ENCODE peak calls at places on chromosome 17, in ten cellular contexts. V, L, W, X, I, O, B, K, J and E are unnamed samples.

GRCh38 chr17:35254107-35254802 is 11.4 kb downstream of the SLFN5 start:
- DNase-seq in I (peak), L (peak), O (no peak), B (no peak), V (peak), K (peak), J (no peak), X (no peak), W (peak), E (peak)

GRCh38 chr17:47013341-47013740 is 34.3 kb upstream of the RPRML start:
- DNase-seq in W (no peak), I (no peak), J (no peak), V (no peak), K (no peak), O (no peak), X (no peak), B (no peak), L (no peak), E (no peak)

GRCh38 chr17:22695228-22695619 is 1002.9 kb downstream of the KCNJ18 start:
- DNase-seq in V (no peak), W (no peak), O (no peak), K (no peak), X (no peak), L (no peak), J (no peak), B (no peak), I (peak), E (peak)

GRCh38 chr17:74437702-74438101 is 5.8 kb downstream of the GPRC5C start:
- DNase-seq in J (no peak), O (peak), W (peak), V (no peak), B (no peak), X (no peak), I (no peak), K (no peak), L (no peak), E (peak)

GRCh38 chr17:75991396-75991795 is 9.3 kb upstream of the CDK3 start:
- DNase-seq in I (no peak), W (no peak), L (no peak), O (no peak), X (no peak), B (no peak), V (peak), K (no peak), J (no peak), E (no peak)

GRCh38 chr17:27633312-27634025 is 2.5 kb downstream of the LGALS9 start:
- DNase-seq in V (no peak), W (peak), B (no peak), X (no peak), J (no peak), I (no peak), K (no peak), L (no peak), O (no peak), E (no peak)

GRCh38 chr17:4110152-4110551 is 32.7 kb downstream of the ZZEF1 start:
- DNase-seq in J (no peak), W (peak), I (no peak), K (peak), L (no peak), O (no peak), V (no peak), X (no peak), B (no peak), E (no peak)

GRCh38 chr17:41049110-41049509 is 2.0 kb upstream of the KRTAP2-1 start:
- DNase-seq in K (peak), V (no peak), O (no peak), X (no peak), L (no peak), I (no peak), W (peak), J (no peak), B (no peak), E (no peak)

GRCh38 chr17:74163271-74163821 is 40.1 kb upstream of the RPL38 start:
- DNase-seq in J (no peak), L (no peak), W (no peak), B (no peak), I (no peak), V (no peak), K (no peak), X (no peak), O (no peak), E (peak)

GRCh38 chr17:82920715-82921114 is 80.9 kb upstream of the ZNF750 start:
- DNase-seq in B (no peak), I (no peak), K (no peak), O (no peak), X (no peak), W (no peak), L (no peak), J (no peak), V (no peak), E (no peak)

GRCh38 chr17:1351275-1351674 is 48.7 kb downstream of the YWHAE start:
- DNase-seq in K (no peak), L (no peak), B (no peak), W (no peak), V (no peak), J (no peak), O (no peak), X (no peak), I (no peak), E (no peak)